ENCODE peak calls at places on chromosome 4, in eight cellular contexts. Y, D, U, M, N, P, O and F are unnamed samples.

GRCh38 chr4:121139533-121140222 is 24.4 kb downstream of the TNIP3 start:
- DNase-seq in M (no peak), O (no peak), Y (no peak), N (no peak), P (peak), D (no peak), U (no peak), F (no peak)

GRCh38 chr4:143402776-143403550 is 66.3 kb downstream of the GAB1 start:
- DNase-seq in D (no peak), N (peak), Y (no peak), U (no peak), M (no peak), O (no peak), P (no peak), F (no peak)

GRCh38 chr4:173367285-173367684 is 3.5 kb upstream of the SAP30 start:
- DNase-seq in D (peak), U (no peak), Y (no peak), M (no peak), O (no peak), P (peak), N (no peak), F (no peak)

GRCh38 chr4:7276538-7276937 is 84.2 kb downstream of the SORCS2 start:
- DNase-seq in M (no peak), P (no peak), Y (no peak), D (no peak), U (no peak), N (no peak), O (no peak), F (no peak)

GRCh38 chr4:154497901-154498300 is 6.3 kb upstream of the DCHS2 start:
- DNase-seq in O (no peak), P (peak), M (no peak), Y (no peak), D (no peak), U (no peak), N (no peak), F (no peak)

GRCh38 chr4:141350122-141350904 is 129.6 kb downstream of the ZNF330 start:
- DNase-seq in M (no peak), D (no peak), U (no peak), Y (peak), N (no peak), O (no peak), P (peak), F (peak)

GRCh38 chr4:159163522-159163921 is 60.6 kb downstream of the RAPGEF2 start:
- DNase-seq in M (no peak), Y (no peak), P (no peak), N (no peak), D (no peak), O (no peak), U (no peak), F (no peak)

GRCh38 chr4:169332595-169332994 is 61.8 kb upstream of the SH3RF1 start:
- DNase-seq in U (no peak), N (no peak), Y (no peak), O (no peak), D (no peak), M (no peak), P (no peak), F (no peak)

GRCh38 chr4:8828869-8829268 is 42.8 kb downstream of the HMX1 start:
- DNase-seq in N (no peak), Y (no peak), P (no peak), U (peak), O (no peak), D (no peak), M (no peak), F (no peak)

GRCh38 chr4:137203601-137204000 is 328.7 kb downstream of the PCDH18 start:
- DNase-seq in U (no peak), P (peak), N (no peak), D (no peak), M (no peak), O (no peak), Y (no peak), F (peak)

GRCh38 chr4:136505020-136505419 is 1027.3 kb downstream of the PCDH18 start:
- DNase-seq in O (no peak), D (peak), Y (no peak), N (no peak), M (no peak), P (no peak), U (no peak), F (no peak)

GRCh38 chr4:84708406-84709135 is 125.6 kb downstream of the CDS1 start:
- DNase-seq in O (no peak), N (no peak), P (no peak), Y (no peak), U (no peak), M (no peak), D (no peak), F (no peak)

GRCh38 chr4:159549092-159549491 is 446.2 kb downstream of the RAPGEF2 start:
- DNase-seq in M (no peak), U (no peak), Y (no peak), O (no peak), D (no peak), P (no peak), N (no peak), F (no peak)

GRCh38 chr4:29081230-29081955 is 1638.8 kb upstream of the PCDH7 start:
- DNase-seq in P (peak), M (no peak), O (no peak), Y (peak), N (peak), U (no peak), D (peak), F (no peak)

GRCh38 chr4:121736735-121737351 is 28.1 kb downstream of the SMIM43 start:
- DNase-seq in M (no peak), P (peak), D (peak), O (no peak), U (peak), N (peak), Y (peak), F (no peak)

GRCh38 chr4:3223986-3224748 is 24.8 kb upstream of the MSANTD1 start:
- DNase-seq in N (no peak), M (no peak), Y (no peak), P (no peak), U (no peak), O (no peak), D (no peak), F (no peak)

GRCh38 chr4:165532976-165533375 is 154.2 kb downstream of the CPE start:
- DNase-seq in D (no peak), N (no peak), M (no peak), O (no peak), U (no peak), P (no peak), Y (no peak), F (no peak)

GRCh38 chr4:77172336-77172735 is 15.3 kb downstream of the CCNG2 start:
- DNase-seq in U (no peak), N (no peak), M (no peak), D (peak), Y (no peak), P (peak), O (no peak), F (peak)

GRCh38 chr4:184807797-184808718 is 17.7 kb downstream of the ACSL1 start:
- DNase-seq in N (no peak), M (no peak), Y (peak), P (peak), U (no peak), D (peak), O (no peak), F (no peak)

GRCh38 chr4:81628489-81628888 is 156.8 kb upstream of the RASGEF1B start:
- DNase-seq in N (no peak), D (no peak), P (no peak), O (no peak), Y (no peak), M (no peak), U (no peak), F (no peak)

GRCh38 chr4:185682236-185682635 is 129.8 kb downstream of the SORBS2 start:
- DNase-seq in U (no peak), Y (no peak), D (peak), N (no peak), P (peak), O (no peak), M (no peak), F (peak)

GRCh38 chr4:110472583-110473329 is 3.2 kb upstream of the ENPEP start:
- DNase-seq in Y (no peak), N (no peak), O (no peak), D (no peak), M (no peak), P (no peak), U (no peak), F (no peak)

GRCh38 chr4:176988226-176988625 is 195.5 kb upstream of the VEGFC start:
- DNase-seq in Y (no peak), D (peak), M (no peak), N (no peak), U (no peak), P (peak), O (no peak), F (peak)

GRCh38 chr4:33709247-33709646 is 2535.1 kb downstream of the ARAP2 start:
- DNase-seq in U (no peak), Y (no peak), M (no peak), O (no peak), P (peak), N (no peak), D (no peak), F (no peak)

GRCh38 chr4:140135529-140136021 is 18.4 kb downstream of the MAML3 start:
- DNase-seq in O (no peak), M (no peak), D (no peak), U (no peak), Y (peak), N (no peak), P (peak), F (no peak)

GRCh38 chr4:182507808-182508207 is 264.6 kb downstream of the TENM3 start:
- DNase-seq in N (no peak), Y (no peak), M (no peak), D (no peak), O (no peak), U (no peak), P (no peak), F (no peak)

GRCh38 chr4:80071643-80072606 is 1.1 kb downstream of the ANTXR2 start:
- DNase-seq in N (peak), M (peak), U (peak), P (peak), O (no peak), Y (peak), D (peak), F (no peak)

GRCh38 chr4:107740950-107741701 is 21.1 kb upstream of the PAPSS1 start:
- DNase-seq in P (peak), D (no peak), O (no peak), N (no peak), Y (no peak), U (no peak), M (no peak), F (peak)

GRCh38 chr4:156968479-156968984 is 3.1 kb downstream of the PDGFC start:
- DNase-seq in P (peak), O (no peak), Y (peak), M (no peak), D (peak), U (peak), N (peak), F (peak)

GRCh38 chr4:70515342-70516245 is 2.8 kb upstream of the AMTN start:
- DNase-seq in U (no peak), P (no peak), D (peak), O (no peak), N (no peak), M (no peak), Y (no peak), F (no peak)

GRCh38 chr4:185541251-185541671 is 6.0 kb upstream of the PDLIM3 start:
- DNase-seq in P (peak), N (no peak), D (no peak), M (no peak), U (no peak), O (no peak), Y (no peak), F (no peak)

GRCh38 chr4:44118971-44119680 is 329.5 kb downstream of the KCTD8 start:
- DNase-seq in U (no peak), M (no peak), O (no peak), Y (no peak), P (no peak), N (no peak), D (peak), F (no peak)

GRCh38 chr4:110172972-110173371 is 25.4 kb downstream of the ELOVL6 start:
- DNase-seq in U (no peak), P (no peak), D (no peak), N (no peak), Y (peak), O (no peak), M (no peak), F (no peak)